ENCODE peak calls at places on chromosomes 3 and 15, in ten cellular contexts. One of them, this sample, is unnamed.

GRCh38 chr3:169534439-169534838 is 129.1 kb downstream of the MECOM start:
- DNase-seq in neuronal stem cell: no peak
- DNase-seq in Peyer's patch: no peak
- DNase-seq in heart left ventricle: no peak
- DNase-seq in GM23248: no peak
- DNase-seq in left ventricle myocardium inferior: no peak
- DNase-seq in heart right ventricle: no peak
- DNase-seq in mesendoderm: no peak
- DNase-seq in fibroblast of lung: no peak
- DNase-seq in aorta: no peak
- DNase-seq in this sample: no peak

GRCh38 chr3:156059950-156060501 is 60.4 kb upstream of the KCNAB1 start:
- DNase-seq in neuronal stem cell: no peak
- DNase-seq in Peyer's patch: no peak
- DNase-seq in heart left ventricle: no peak
- DNase-seq in GM23248: no peak
- DNase-seq in left ventricle myocardium inferior: no peak
- DNase-seq in heart right ventricle: no peak
- DNase-seq in mesendoderm: no peak
- DNase-seq in fibroblast of lung: no peak
- DNase-seq in aorta: no peak
- DNase-seq in this sample: no peak

GRCh38 chr3:169772530-169772950 is 656 bp upstream of the MYNN start:
- DNase-seq in neuronal stem cell: peak; percentile 75
- DNase-seq in Peyer's patch: no peak
- DNase-seq in heart left ventricle: peak; percentile 73
- DNase-seq in GM23248: peak; percentile 85
- DNase-seq in left ventricle myocardium inferior: peak; percentile 72
- DNase-seq in heart right ventricle: peak; percentile 75
- DNase-seq in mesendoderm: peak; percentile 91
- DNase-seq in fibroblast of lung: peak; percentile 77
- DNase-seq in aorta: peak; percentile 87
- DNase-seq in this sample: no peak

GRCh38 chr3:177904661-177905060 is 631.6 kb upstream of the KCNMB2 start:
- DNase-seq in neuronal stem cell: no peak
- DNase-seq in Peyer's patch: no peak
- DNase-seq in heart left ventricle: no peak
- DNase-seq in GM23248: peak; percentile 49
- DNase-seq in left ventricle myocardium inferior: no peak
- DNase-seq in heart right ventricle: no peak
- DNase-seq in mesendoderm: peak; percentile 6
- DNase-seq in fibroblast of lung: peak; percentile 84
- DNase-seq in aorta: no peak
- DNase-seq in this sample: no peak

GRCh38 chr3:107545680-107546120 is 22.9 kb downstream of the BBX start:
- DNase-seq in neuronal stem cell: no peak
- DNase-seq in Peyer's patch: no peak
- DNase-seq in heart left ventricle: no peak
- DNase-seq in GM23248: peak; percentile 46
- DNase-seq in left ventricle myocardium inferior: no peak
- DNase-seq in heart right ventricle: no peak
- DNase-seq in mesendoderm: peak; percentile 24
- DNase-seq in fibroblast of lung: peak; percentile 62
- DNase-seq in aorta: no peak
- DNase-seq in this sample: no peak

GRCh38 chr3:97967966-97968365 is 4.3 kb downstream of the RIOX2 start:
- DNase-seq in neuronal stem cell: no peak
- DNase-seq in Peyer's patch: no peak
- DNase-seq in heart left ventricle: no peak
- DNase-seq in GM23248: no peak
- DNase-seq in left ventricle myocardium inferior: no peak
- DNase-seq in heart right ventricle: no peak
- DNase-seq in mesendoderm: peak; percentile 16
- DNase-seq in fibroblast of lung: no peak
- DNase-seq in aorta: no peak
- DNase-seq in this sample: no peak

GRCh38 chr3:36142746-36143145 is 237.6 kb upstream of the STAC start:
- DNase-seq in neuronal stem cell: no peak
- DNase-seq in Peyer's patch: no peak
- DNase-seq in heart left ventricle: no peak
- DNase-seq in GM23248: no peak
- DNase-seq in left ventricle myocardium inferior: no peak
- DNase-seq in heart right ventricle: no peak
- DNase-seq in mesendoderm: no peak
- DNase-seq in fibroblast of lung: no peak
- DNase-seq in aorta: no peak
- DNase-seq in this sample: no peak

GRCh38 chr3:190865828-190866227 is 3.3 kb upstream of the GMNC start:
- DNase-seq in neuronal stem cell: no peak
- DNase-seq in Peyer's patch: no peak
- DNase-seq in heart left ventricle: no peak
- DNase-seq in GM23248: no peak
- DNase-seq in left ventricle myocardium inferior: no peak
- DNase-seq in heart right ventricle: no peak
- DNase-seq in mesendoderm: no peak
- DNase-seq in fibroblast of lung: no peak
- DNase-seq in aorta: no peak
- DNase-seq in this sample: no peak

GRCh38 chr15:80887148-80887547 is 102.5 kb downstream of the MESD start:
- DNase-seq in neuronal stem cell: no peak
- DNase-seq in Peyer's patch: no peak
- DNase-seq in heart left ventricle: no peak
- DNase-seq in GM23248: no peak
- DNase-seq in left ventricle myocardium inferior: no peak
- DNase-seq in heart right ventricle: no peak
- DNase-seq in mesendoderm: no peak
- DNase-seq in fibroblast of lung: no peak
- DNase-seq in aorta: no peak
- DNase-seq in this sample: no peak

DNA sequence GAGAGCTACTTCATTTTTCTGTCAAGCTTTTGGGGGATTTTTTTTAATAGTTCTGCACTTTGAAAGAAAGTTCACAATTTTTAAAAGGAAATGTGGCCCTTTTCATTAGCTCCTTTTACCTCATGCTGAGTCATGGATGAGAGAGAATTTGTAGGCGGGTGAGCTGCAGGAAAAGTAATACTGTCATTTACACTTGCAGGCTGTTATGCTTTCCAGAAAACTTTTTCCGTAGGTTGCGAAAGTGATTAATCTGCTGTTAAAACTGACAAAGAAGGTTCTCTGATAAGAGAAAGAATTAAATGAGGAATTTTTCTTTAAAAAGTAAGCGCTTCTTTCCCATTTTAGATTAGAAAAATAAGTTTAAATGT is 430.2 kb downstream of the LPP start:
- DNase-seq in neuronal stem cell: no peak
- DNase-seq in Peyer's patch: no peak
- DNase-seq in heart left ventricle: no peak
- DNase-seq in GM23248: peak; percentile 87
- DNase-seq in left ventricle myocardium inferior: no peak
- DNase-seq in heart right ventricle: no peak
- DNase-seq in mesendoderm: peak; percentile 36
- DNase-seq in fibroblast of lung: peak; percentile 93
- DNase-seq in aorta: no peak
- DNase-seq in this sample: peak; percentile 23
- H3K27ac ChIP-seq in neuronal stem cell: no peak overlapping the region
- H3K27ac ChIP-seq in Peyer's patch: peak overlapping the region; percentile 10
- H3K27ac ChIP-seq in heart left ventricle: peak overlapping the region; percentile 60
- H3K27ac ChIP-seq in GM23248: peak overlapping the region; percentile 46
- H3K27ac ChIP-seq in left ventricle myocardium inferior: no peak overlapping the region
- H3K27ac ChIP-seq in heart right ventricle: peak overlapping the region; percentile 42
- H3K27ac ChIP-seq in mesendoderm: no peak overlapping the region
- H3K27ac ChIP-seq in fibroblast of lung: peak overlapping the region; percentile 3
- H3K27ac ChIP-seq in aorta: peak overlapping the region; percentile 80
- H3K27ac ChIP-seq in this sample: no peak overlapping the region

DNA sequence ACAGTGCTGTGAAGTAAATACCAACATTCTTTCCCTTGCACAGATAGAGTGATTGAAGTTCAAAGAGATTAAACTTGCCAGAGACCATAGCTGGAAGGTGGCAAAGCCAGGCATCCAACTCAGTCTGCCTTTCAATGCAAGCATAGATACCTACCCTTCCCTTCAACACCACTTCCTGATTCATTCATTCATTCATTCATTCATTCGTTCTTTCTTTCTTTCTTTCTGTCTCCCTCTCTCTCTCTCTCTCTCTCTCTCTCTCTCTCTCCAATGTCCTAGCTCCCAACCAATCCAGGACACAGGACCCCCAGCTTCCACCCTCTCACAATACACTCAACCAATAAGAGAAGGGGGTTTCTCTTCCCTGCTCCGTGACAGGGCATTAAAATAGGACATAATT is 12.3 kb downstream of the THRB start:
- DNase-seq in neuronal stem cell: no peak
- DNase-seq in Peyer's patch: no peak
- DNase-seq in heart left ventricle: no peak
- DNase-seq in GM23248: no peak
- DNase-seq in left ventricle myocardium inferior: no peak
- DNase-seq in heart right ventricle: no peak
- DNase-seq in mesendoderm: peak; percentile 8
- DNase-seq in fibroblast of lung: no peak
- DNase-seq in aorta: no peak
- DNase-seq in this sample: no peak
- H3K27ac ChIP-seq in neuronal stem cell: no peak overlapping the region
- H3K27ac ChIP-seq in Peyer's patch: no peak overlapping the region
- H3K27ac ChIP-seq in heart left ventricle: no peak overlapping the region
- H3K27ac ChIP-seq in GM23248: no peak overlapping the region
- H3K27ac ChIP-seq in left ventricle myocardium inferior: no peak overlapping the region
- H3K27ac ChIP-seq in heart right ventricle: no peak overlapping the region
- H3K27ac ChIP-seq in mesendoderm: no peak overlapping the region
- H3K27ac ChIP-seq in fibroblast of lung: no peak overlapping the region
- H3K27ac ChIP-seq in aorta: no peak overlapping the region
- H3K27ac ChIP-seq in this sample: no peak overlapping the region

DNA sequence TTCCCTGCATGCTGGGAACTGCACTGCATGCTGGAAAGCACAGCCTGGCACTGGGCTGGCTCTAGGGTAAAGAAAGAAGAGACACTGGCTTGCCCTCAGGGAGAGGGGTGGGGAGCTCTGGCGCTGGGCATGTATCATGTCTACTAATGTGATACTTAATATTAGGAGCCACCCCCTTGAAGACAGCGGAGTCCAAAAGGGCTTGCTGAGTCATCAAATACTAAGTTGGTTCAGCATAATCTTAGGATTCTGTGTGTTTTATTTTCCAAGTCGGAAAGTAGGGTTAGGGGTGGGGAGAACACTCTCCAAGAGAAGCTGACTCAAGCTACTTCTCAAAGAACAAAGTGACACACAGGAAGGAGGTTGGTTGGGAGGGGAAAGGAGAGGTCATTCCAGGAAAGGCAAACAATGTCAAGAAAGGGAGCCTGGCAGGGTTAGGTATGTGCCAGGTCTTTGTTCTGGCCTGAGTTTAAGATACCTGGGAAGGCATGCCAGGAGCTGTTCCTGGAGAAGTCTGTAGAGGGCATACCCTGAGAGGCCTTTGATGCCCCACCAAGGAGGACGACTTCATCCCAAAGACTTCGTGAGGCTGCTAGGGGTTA is 237.8 kb upstream of the NR2E3 start:
- DNase-seq in neuronal stem cell: no peak
- DNase-seq in Peyer's patch: no peak
- DNase-seq in heart left ventricle: no peak
- DNase-seq in GM23248: peak; percentile 28
- DNase-seq in left ventricle myocardium inferior: no peak
- DNase-seq in heart right ventricle: no peak
- DNase-seq in mesendoderm: peak; percentile 89
- DNase-seq in fibroblast of lung: peak; percentile 35
- DNase-seq in aorta: no peak
- DNase-seq in this sample: no peak
- H3K27ac ChIP-seq in neuronal stem cell: no peak overlapping the region
- H3K27ac ChIP-seq in Peyer's patch: no peak overlapping the region
- H3K27ac ChIP-seq in heart left ventricle: no peak overlapping the region
- H3K27ac ChIP-seq in GM23248: no peak overlapping the region
- H3K27ac ChIP-seq in left ventricle myocardium inferior: peak overlapping the region; percentile 27
- H3K27ac ChIP-seq in heart right ventricle: no peak overlapping the region
- H3K27ac ChIP-seq in mesendoderm: no peak overlapping the region
- H3K27ac ChIP-seq in fibroblast of lung: no peak overlapping the region
- H3K27ac ChIP-seq in aorta: no peak overlapping the region
- H3K27ac ChIP-seq in this sample: no peak overlapping the region

GRCh38 chr15:39624806-39625205 is 43.9 kb downstream of the THBS1 start:
- DNase-seq in neuronal stem cell: no peak
- DNase-seq in Peyer's patch: peak; percentile 61
- DNase-seq in heart left ventricle: peak; percentile 62
- DNase-seq in GM23248: peak; percentile 94
- DNase-seq in left ventricle myocardium inferior: peak; percentile 45
- DNase-seq in heart right ventricle: peak; percentile 52
- DNase-seq in mesendoderm: no peak
- DNase-seq in fibroblast of lung: peak; percentile 93
- DNase-seq in aorta: peak; percentile 77
- DNase-seq in this sample: peak; percentile 41
- H3K27ac ChIP-seq in neuronal stem cell: no peak overlapping the region
- H3K27ac ChIP-seq in Peyer's patch: peak overlapping the region; percentile 82
- H3K27ac ChIP-seq in heart left ventricle: peak overlapping the region; percentile 86
- H3K27ac ChIP-seq in GM23248: peak overlapping the region; percentile 71
- H3K27ac ChIP-seq in left ventricle myocardium inferior: peak overlapping the region; percentile 88
- H3K27ac ChIP-seq in heart right ventricle: peak overlapping the region; percentile 75
- H3K27ac ChIP-seq in mesendoderm: no peak overlapping the region
- H3K27ac ChIP-seq in fibroblast of lung: no peak overlapping the region
- H3K27ac ChIP-seq in aorta: no peak overlapping the region
- H3K27ac ChIP-seq in this sample: peak overlapping the region; percentile 63

DNA sequence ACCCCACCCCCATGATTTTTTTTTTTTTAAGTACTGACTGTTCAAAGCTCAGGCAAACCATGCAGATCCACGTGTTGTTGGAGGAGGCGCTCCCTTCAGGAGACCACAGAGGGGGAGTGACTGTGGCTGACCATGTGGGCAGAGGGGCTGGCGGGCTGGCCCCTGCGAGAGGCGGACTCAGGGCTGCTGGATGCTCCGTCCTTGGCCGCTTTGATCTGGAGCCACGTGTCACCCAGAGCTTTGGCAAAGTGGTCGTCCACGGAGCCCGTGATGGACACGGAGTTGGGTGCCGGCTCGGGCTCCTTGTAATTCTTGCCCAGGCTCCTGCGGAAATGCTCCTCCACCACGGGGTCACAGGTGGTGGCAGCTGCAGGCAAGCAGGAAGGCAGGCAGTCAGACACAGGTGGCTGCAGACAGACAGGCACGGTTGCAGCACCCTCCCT is 85.2 kb downstream of the VGLL4 start:
- DNase-seq in neuronal stem cell: no peak
- DNase-seq in Peyer's patch: no peak
- DNase-seq in heart left ventricle: no peak
- DNase-seq in GM23248: no peak
- DNase-seq in left ventricle myocardium inferior: peak; percentile 14
- DNase-seq in heart right ventricle: no peak
- DNase-seq in mesendoderm: no peak
- DNase-seq in fibroblast of lung: peak; percentile 73
- DNase-seq in aorta: peak; percentile 70
- DNase-seq in this sample: no peak
- H3K27ac ChIP-seq in neuronal stem cell: no peak overlapping the region
- H3K27ac ChIP-seq in Peyer's patch: no peak overlapping the region
- H3K27ac ChIP-seq in heart left ventricle: no peak overlapping the region
- H3K27ac ChIP-seq in GM23248: peak overlapping the region; percentile 85
- H3K27ac ChIP-seq in left ventricle myocardium inferior: peak overlapping the region; percentile 71
- H3K27ac ChIP-seq in heart right ventricle: peak overlapping the region; percentile 72
- H3K27ac ChIP-seq in mesendoderm: no peak overlapping the region
- H3K27ac ChIP-seq in fibroblast of lung: peak overlapping the region; percentile 2
- H3K27ac ChIP-seq in aorta: peak overlapping the region; percentile 1
- H3K27ac ChIP-seq in this sample: no peak overlapping the region